ENCODE peak calls at places on chromosome 17, in six cellular contexts. One of them, this sample, is unnamed.

GRCh38 chr17:58818654-58819053 is 63.0 kb downstream of the PPM1E start:
- DNase-seq in choroid plexus epithelial cell: no peak
- DNase-seq in GM20000: no peak
- DNase-seq in iPS DF 6.9: no peak
- DNase-seq in ascending aorta: no peak
- DNase-seq in mucosa of gallbladder: no peak
- DNase-seq in this sample: no peak

GRCh38 chr17:17693253-17693954 is 12.1 kb downstream of the RAI1 start:
- DNase-seq in choroid plexus epithelial cell: no peak
- DNase-seq in GM20000: no peak
- DNase-seq in iPS DF 6.9: no peak
- DNase-seq in ascending aorta: no peak
- DNase-seq in mucosa of gallbladder: peak; percentile 51
- DNase-seq in this sample: no peak

GRCh38 chr17:61399131-61400057 is at the start of gene TBX2:
- DNase-seq in choroid plexus epithelial cell: peak; percentile 91
- DNase-seq in GM20000: peak; percentile 61
- DNase-seq in iPS DF 6.9: no peak
- DNase-seq in ascending aorta: peak; percentile 50
- DNase-seq in mucosa of gallbladder: peak; percentile 84
- DNase-seq in this sample: peak; percentile 72

GRCh38 chr17:81103379-81103778 is 61.9 kb upstream of the PVALEF start:
- DNase-seq in choroid plexus epithelial cell: no peak
- DNase-seq in GM20000: no peak
- DNase-seq in iPS DF 6.9: no peak
- DNase-seq in ascending aorta: no peak
- DNase-seq in mucosa of gallbladder: no peak
- DNase-seq in this sample: no peak

GRCh38 chr17:63426917-63427308 is 19.2 kb downstream of the CYB561 start:
- DNase-seq in choroid plexus epithelial cell: no peak
- DNase-seq in GM20000: no peak
- DNase-seq in iPS DF 6.9: no peak
- DNase-seq in ascending aorta: no peak
- DNase-seq in mucosa of gallbladder: no peak
- DNase-seq in this sample: no peak

GRCh38 chr17:49575524-49576120 is at the start of gene NXPH3:
- DNase-seq in choroid plexus epithelial cell: peak; percentile 40
- DNase-seq in GM20000: peak; percentile 90
- DNase-seq in iPS DF 6.9: no peak
- DNase-seq in ascending aorta: no peak
- DNase-seq in mucosa of gallbladder: peak; percentile 53
- DNase-seq in this sample: peak; percentile 64

GRCh38 chr17:76090517-76091135 is 11.6 kb downstream of the ZACN start:
- DNase-seq in choroid plexus epithelial cell: no peak
- DNase-seq in GM20000: no peak
- DNase-seq in iPS DF 6.9: no peak
- DNase-seq in ascending aorta: no peak
- DNase-seq in mucosa of gallbladder: no peak
- DNase-seq in this sample: no peak

GRCh38 chr17:6638046-6638908 is 2.2 kb downstream of the KIAA0753 start:
- DNase-seq in choroid plexus epithelial cell: no peak
- DNase-seq in GM20000: no peak
- DNase-seq in iPS DF 6.9: no peak
- DNase-seq in ascending aorta: no peak
- DNase-seq in mucosa of gallbladder: no peak
- DNase-seq in this sample: no peak

GRCh38 chr17:55089955-55090573 is 121.5 kb downstream of the STXBP4 start:
- DNase-seq in choroid plexus epithelial cell: peak; percentile 28
- DNase-seq in GM20000: peak; percentile 42
- DNase-seq in iPS DF 6.9: no peak
- DNase-seq in ascending aorta: no peak
- DNase-seq in mucosa of gallbladder: no peak
- DNase-seq in this sample: no peak

GRCh38 chr17:48871551-48872351 is 20.8 kb upstream of the ATP5MC1 start:
- DNase-seq in choroid plexus epithelial cell: peak; percentile 39
- DNase-seq in GM20000: no peak
- DNase-seq in iPS DF 6.9: no peak
- DNase-seq in ascending aorta: no peak
- DNase-seq in mucosa of gallbladder: peak; percentile 76
- DNase-seq in this sample: no peak

GRCh38 chr17:33175565-33175964 is 117.5 kb downstream of the ASIC2 start:
- DNase-seq in choroid plexus epithelial cell: no peak
- DNase-seq in GM20000: no peak
- DNase-seq in iPS DF 6.9: no peak
- DNase-seq in ascending aorta: no peak
- DNase-seq in mucosa of gallbladder: no peak
- DNase-seq in this sample: no peak

GRCh38 chr17:48254896-48255295 is 147.3 kb downstream of the SNX11 start:
- DNase-seq in choroid plexus epithelial cell: peak; percentile 49
- DNase-seq in GM20000: no peak
- DNase-seq in iPS DF 6.9: no peak
- DNase-seq in ascending aorta: no peak
- DNase-seq in mucosa of gallbladder: no peak
- DNase-seq in this sample: no peak

GRCh38 chr17:67503184-67503583 is 126.1 kb downstream of the PITPNC1 start:
- DNase-seq in choroid plexus epithelial cell: no peak
- DNase-seq in GM20000: no peak
- DNase-seq in iPS DF 6.9: no peak
- DNase-seq in ascending aorta: no peak
- DNase-seq in mucosa of gallbladder: no peak
- DNase-seq in this sample: no peak

GRCh38 chr17:49280918-49281317 is 50.3 kb upstream of the PHOSPHO1 start:
- DNase-seq in choroid plexus epithelial cell: no peak
- DNase-seq in GM20000: no peak
- DNase-seq in iPS DF 6.9: no peak
- DNase-seq in ascending aorta: no peak
- DNase-seq in mucosa of gallbladder: no peak
- DNase-seq in this sample: no peak

GRCh38 chr17:16917995-16918394 is 53.9 kb downstream of the TNFRSF13B start:
- DNase-seq in choroid plexus epithelial cell: no peak
- DNase-seq in GM20000: no peak
- DNase-seq in iPS DF 6.9: no peak
- DNase-seq in ascending aorta: no peak
- DNase-seq in mucosa of gallbladder: no peak
- DNase-seq in this sample: no peak